ENCODE peak calls at places on chromosomes 5 and 9, in eight cellular contexts. G is Peyer's patch, I is GM12891, H is tibial nerve, V is esophagus squamous epithelium, C is right lobe of liver, Z is HepG2, O is H54. J is an unnamed sample.

GRCh38 chr5:28766565-28767158 is 1728.3 kb upstream of the CDH9 start:
- DNase-seq in I (no peak), O (no peak), G (no peak), H (peak; percentile 7), Z (peak; percentile 18), C (no peak), V (no peak), J (no peak)

GRCh38 chr9:137070906-137071275 is 534 bp upstream of the SAPCD2 start:
- DNase-seq in C (peak; percentile 53), O (no peak), G (no peak), I (no peak), H (no peak), Z (peak; percentile 64), V (no peak), J (peak; percentile 79)

GRCh38 chr9:90141723-90142122 is 500.9 kb downstream of the DIRAS2 start:
- DNase-seq in H (no peak), I (no peak), G (no peak), V (no peak), Z (peak; percentile 12), C (no peak), O (no peak), J (no peak)

GRCh38 chr9:41229408-41230401 is 40.6 kb upstream of the ZNG1F start:
- DNase-seq in G (peak; percentile 61), O (no peak), I (no peak), H (peak; percentile 16), Z (peak; percentile 6), C (peak; percentile 69), V (no peak), J (no peak)

GRCh38 chr9:30757723-30758122 is 1626.7 kb upstream of the ACO1 start:
- DNase-seq in Z (no peak), G (peak; percentile 34), O (no peak), V (no peak), I (no peak), H (no peak), C (no peak), J (no peak)

GRCh38 chr5:926416-927171 is 33.9 kb downstream of the TRIP13 start:
- DNase-seq in V (no peak), C (peak; percentile 53), Z (no peak), I (peak; percentile 46), G (no peak), O (no peak), H (no peak), J (no peak)

GRCh38 chr9:3758816-3759576 is 233.2 kb upstream of the RFX3 start:
- DNase-seq in G (no peak), Z (no peak), O (no peak), V (no peak), I (no peak), C (no peak), H (no peak), J (no peak)

GRCh38 chr5:125583291-125583690 is 836.9 kb upstream of the ZNF608 start:
- DNase-seq in V (no peak), G (no peak), H (no peak), Z (no peak), C (no peak), I (no peak), O (no peak), J (no peak)

GRCh38 chr9:95834281-95834907 is 41.1 kb upstream of the ERCC6L2 start:
- DNase-seq in V (no peak), C (no peak), O (no peak), Z (no peak), G (no peak), I (no peak), H (no peak), J (no peak)

GRCh38 chr5:176901260-176902101 is 2.3 kb upstream of the HK3 start:
- DNase-seq in O (no peak), C (no peak), G (no peak), Z (no peak), I (no peak), H (no peak), V (no peak), J (no peak)

GRCh38 chr5:159104058-159104651 is 4.4 kb upstream of the EBF1 start:
- DNase-seq in I (no peak), O (no peak), C (peak; percentile 52), H (no peak), G (peak; percentile 44), V (no peak), Z (no peak), J (peak; percentile 65)

GRCh38 chr5:137218471-137218870 is 280.7 kb downstream of the SPOCK1 start:
- DNase-seq in O (no peak), G (no peak), C (no peak), Z (no peak), H (no peak), I (no peak), V (no peak), J (no peak)

GRCh38 chr9:28289732-28290131 is 716.5 kb upstream of the C9orf72 start:
- DNase-seq in G (no peak), C (no peak), H (no peak), V (no peak), I (no peak), Z (no peak), O (no peak), J (no peak)

GRCh38 chr9:127249877-127250276 is 14.7 kb upstream of the GARNL3 start:
- DNase-seq in Z (no peak), G (no peak), H (no peak), V (no peak), I (no peak), C (no peak), O (no peak), J (no peak)

GRCh38 chr9:127248241-127248640 is 16.3 kb upstream of the GARNL3 start:
- DNase-seq in I (no peak), O (no peak), H (no peak), Z (no peak), C (no peak), V (no peak), G (no peak), J (no peak)

GRCh38 chr9:127241354-127241753 is 23.2 kb upstream of the GARNL3 start:
- DNase-seq in C (no peak), G (no peak), O (no peak), H (no peak), I (no peak), Z (no peak), V (no peak), J (no peak)

GRCh38 chr9:127245637-127246164 is 18.9 kb upstream of the GARNL3 start:
- DNase-seq in G (peak; percentile 56), I (no peak), C (peak; percentile 74), Z (no peak), V (no peak), H (no peak), O (no peak), J (no peak)

GRCh38 chr9:127244609-127245601 is 19.7 kb upstream of the GARNL3 start:
- DNase-seq in Z (peak; percentile 41), I (peak; percentile 85), G (peak; percentile 97), H (peak; percentile 96), O (peak; percentile 99), V (peak; percentile 79), C (peak; percentile 99), J (peak; percentile 94)
- TF ChIP-seq POLR2A in Z (no peak), I (peak; percentile 76), G (peak; percentile 63), H (peak; percentile 71), O (peak; percentile 70), V (no peak), C (peak; percentile 67), J (peak; percentile 76)

DNA sequence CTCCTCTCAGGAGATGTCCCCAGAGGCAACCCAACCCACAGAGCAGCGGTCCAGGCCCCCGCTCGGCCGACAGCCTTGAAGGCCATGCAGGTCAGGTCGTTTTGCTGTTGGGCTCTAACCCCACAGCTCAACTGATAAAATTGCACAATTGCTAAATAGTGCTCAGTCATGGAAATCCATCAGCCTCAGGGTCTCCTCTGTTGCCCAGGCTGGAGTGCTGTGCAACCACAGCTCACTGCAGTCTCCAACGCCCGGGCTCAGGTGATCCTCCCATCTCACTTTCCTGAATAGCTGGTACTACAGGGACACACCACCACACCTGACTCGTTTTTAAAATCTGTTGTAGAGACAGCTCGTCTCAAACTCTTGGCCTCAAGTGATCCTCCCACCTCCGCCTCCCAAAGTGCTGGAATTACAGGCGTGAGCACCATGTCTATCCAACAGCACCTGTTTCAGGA is 18.3 kb downstream of the BRD3OS start:
- DNase-seq in V (no peak), I (no peak), Z (no peak), C (no peak), H (no peak), G (no peak), O (no peak), J (no peak)
- TF ChIP-seq POLR2A in V (no peak), I (no peak), Z (no peak), C (no peak), H (no peak), G (no peak), O (no peak), J (no peak)

DNA sequence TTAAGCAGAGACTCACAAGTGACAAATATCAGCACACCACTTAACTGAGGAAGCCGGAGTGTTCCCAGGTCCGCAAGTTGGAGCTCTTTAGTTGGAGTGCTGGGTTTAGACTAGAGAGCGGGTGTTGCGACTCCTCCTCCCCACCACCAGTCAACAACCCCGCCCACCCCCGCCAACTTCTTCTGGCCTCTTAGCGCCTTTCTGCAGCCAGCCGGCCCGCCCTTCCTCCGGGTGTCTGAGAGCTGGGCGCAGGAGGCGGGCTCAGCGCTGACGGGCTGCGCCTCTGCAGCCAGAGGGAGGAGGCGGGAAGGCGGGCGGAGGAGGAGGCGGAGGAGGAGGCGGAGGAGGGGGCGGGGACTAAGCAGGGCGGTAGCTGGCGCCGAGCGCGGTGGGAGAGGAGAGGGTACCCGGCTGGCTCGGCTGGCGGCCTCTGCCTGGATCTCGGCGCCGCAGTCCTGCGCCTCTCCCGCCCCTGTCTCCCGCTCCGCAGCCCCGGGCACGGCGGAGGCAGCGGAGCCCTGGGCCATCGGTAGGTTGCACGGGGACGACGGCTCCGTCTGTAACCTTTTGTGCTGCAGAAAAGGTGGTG is at the start of gene MACIR:
- DNase-seq in V (peak; percentile 87), C (peak; percentile 99), H (peak; percentile 92), I (peak; percentile 72), Z (peak; percentile 69), O (peak; percentile 83), G (peak; percentile 98), J (peak; percentile 90)
- TF ChIP-seq POLR2A in V (no peak), C (peak; percentile 66), H (peak; percentile 65), I (no peak), Z (peak; percentile 74), O (peak; percentile 94), G (peak; percentile 87), J (peak; percentile 65)

GRCh38 chr9:115672477-115673316 is 480.9 kb upstream of the PAPPA start:
- DNase-seq in Z (peak; percentile 1), O (no peak), V (no peak), C (no peak), G (no peak), I (no peak), H (no peak), J (no peak)
- TF ChIP-seq POLR2A in Z (no peak), O (no peak), V (no peak), C (no peak), G (no peak), I (no peak), H (no peak), J (no peak)

GRCh38 chr5:65768723-65769122 is 46.7 kb downstream of the NLN start:
- DNase-seq in Z (no peak), C (no peak), V (no peak), H (no peak), G (no peak), I (no peak), O (no peak), J (no peak)
- TF ChIP-seq POLR2A in Z (no peak), C (no peak), V (no peak), H (no peak), G (no peak), I (no peak), O (no peak), J (no peak)

J was measured in H1.